ENCODE peak calls at places on chromosomes 1 and 21, in seven cellular contexts. M is mucosa of gallbladder, Q is aorta, W is erythroblast, E is breast epithelium, D is NCI-H69, B is lower leg skin. A is an unnamed sample.

GRCh38 chr1:1212780-1213152 is 1.2 kb downstream of the TNFRSF4 start:
- DNase-seq in D (no peak), B (no peak), M (peak), E (no peak), W (no peak), Q (peak), A (no peak)

GRCh38 chr21:41641821-41642368 is 125.0 kb downstream of the RIPK4 start:
- DNase-seq in D (no peak), B (no peak), M (peak), E (no peak), W (no peak), Q (peak), A (peak)

GRCh38 chr1:50774759-50775351 is 185.2 kb downstream of the FAF1 start:
- DNase-seq in Q (no peak), D (peak), M (no peak), W (peak), B (no peak), E (no peak), A (peak)

GRCh38 chr1:15425521-15425920 is 12.7 kb upstream of the CTRC start:
- DNase-seq in E (no peak), B (no peak), M (no peak), W (no peak), D (no peak), Q (no peak), A (no peak)

GRCh38 chr1:12031039-12031980 is 12.0 kb downstream of the MIIP start:
- DNase-seq in D (no peak), B (no peak), E (no peak), Q (no peak), W (peak), M (no peak), A (no peak)

GRCh38 chr1:5632226-5632625 is 360.0 kb downstream of the NPHP4 start:
- DNase-seq in E (no peak), B (no peak), M (no peak), Q (no peak), W (no peak), D (no peak), A (no peak)

GRCh38 chr1:47262787-47263413 is 30.9 kb upstream of the TAL1 start:
- DNase-seq in Q (no peak), D (peak), M (peak), W (peak), E (no peak), B (no peak), A (no peak)

GRCh38 chr1:217253351-217253750 is 377.5 kb downstream of the GPATCH2 start:
- DNase-seq in D (no peak), W (no peak), E (no peak), Q (no peak), B (no peak), M (no peak), A (no peak)

GRCh38 chr1:200226268-200226968 is 183.4 kb downstream of the ZNF281 start:
- DNase-seq in D (no peak), M (no peak), W (peak), B (no peak), E (no peak), Q (no peak), A (no peak)

GRCh38 chr1:147171399-147172167 is 687 bp downstream of the PRKAB2 start:
- DNase-seq in Q (no peak), W (peak), M (no peak), D (peak), E (peak), B (no peak), A (no peak)

GRCh38 chr1:94105957-94106529 is 14.9 kb downstream of the ABCA4 start:
- DNase-seq in E (no peak), D (no peak), M (no peak), B (peak), Q (no peak), W (no peak), A (no peak)